ENCODE peak calls at places on chromosomes 2 and 18, in ten cellular contexts. U is breast epithelium; Q is mammary epithelial cell; B is brain microvascular endothelial cell; Z is SK-N-SH; I is sigmoid colon; A is tibial artery; P is HCT116; O is CD4-positive, CD25-positive, alpha-beta regulatory T cell; V is PC-3. C is an unnamed sample.

GRCh38 chr2:177245010-177245422 is 19.5 kb downstream of the NFE2L2 start:
- DNase-seq in V (no peak), Q (no peak), I (no peak), P (peak), Z (no peak), B (peak), O (no peak), A (no peak), U (no peak), C (peak)

GRCh38 chr18:9824474-9824832 is 61.3 kb upstream of the TXNDC2 start:
- DNase-seq in Z (no peak), U (no peak), B (no peak), Q (no peak), P (no peak), V (no peak), I (peak), O (no peak), A (no peak), C (no peak)

GRCh38 chr18:75775121-75775520 is 347.6 kb upstream of the SMIM21 start:
- DNase-seq in V (no peak), O (no peak), A (no peak), I (no peak), Z (no peak), U (no peak), B (no peak), P (no peak), Q (no peak), C (no peak)

GRCh38 chr2:169362346-169363026 is at the start of gene LRP2:
- DNase-seq in I (no peak), P (no peak), Q (peak), Z (peak), U (no peak), O (peak), B (no peak), V (no peak), A (no peak), C (no peak)

GRCh38 chr2:175837046-175837445 is 165.0 kb downstream of the LNPK start:
- DNase-seq in O (no peak), V (peak), B (peak), Q (peak), A (no peak), I (no peak), Z (no peak), P (no peak), U (no peak), C (no peak)

GRCh38 chr18:79400091-79400590 is 4.4 kb downstream of the NFATC1 start:
- DNase-seq in U (peak), P (no peak), Q (no peak), B (no peak), O (peak), I (peak), V (peak), A (peak), Z (no peak), C (peak)

GRCh38 chr2:83055338-83056010 is 1403.6 kb downstream of the SUCLG1 start:
- DNase-seq in U (no peak), I (no peak), O (no peak), P (no peak), Z (no peak), V (peak), B (peak), Q (peak), A (no peak), C (no peak)

GRCh38 chr2:12867888-12868287 is 151.2 kb downstream of the TRIB2 start:
- DNase-seq in Z (no peak), I (no peak), Q (no peak), V (no peak), B (no peak), A (no peak), O (no peak), P (no peak), U (no peak), C (no peak)

GRCh38 chr18:4433762-4434161 is 21.3 kb downstream of the DLGAP1 start:
- DNase-seq in U (no peak), Z (no peak), Q (no peak), O (no peak), A (no peak), B (peak), V (peak), I (no peak), P (no peak), C (peak)

GRCh38 chr2:33216508-33217182 is 259.8 kb upstream of the RASGRP3 start:
- DNase-seq in I (peak), U (no peak), Q (no peak), O (no peak), P (no peak), B (peak), V (no peak), Z (no peak), A (peak), C (no peak)

GRCh38 chr2:88038263-88039105 is 17.1 kb downstream of the KRCC1 start:
- DNase-seq in O (no peak), I (no peak), V (peak), B (peak), U (no peak), Q (peak), A (no peak), Z (no peak), P (no peak), C (peak)

GRCh38 chr2:218291934-218292699 is at the start of gene TMBIM1:
- DNase-seq in P (no peak), A (peak), I (peak), U (peak), Z (no peak), B (peak), V (peak), Q (peak), O (peak), C (peak)

GRCh38 chr18:79545714-79546113 is 133.9 kb upstream of the CTDP1 start:
- DNase-seq in I (no peak), A (no peak), Q (no peak), Z (no peak), O (no peak), U (peak), B (no peak), V (no peak), P (no peak), C (no peak)

GRCh38 chr18:30455741-30456140 is 586.8 kb downstream of the DSC3 start:
- DNase-seq in Q (no peak), I (no peak), P (no peak), U (no peak), V (no peak), B (no peak), O (no peak), A (no peak), Z (no peak), C (no peak)

GRCh38 chr2:234502285-234502918 is 5.5 kb upstream of the ARL4C start:
- DNase-seq in P (peak), Q (peak), O (no peak), Z (no peak), V (peak), A (no peak), I (no peak), B (peak), U (no peak), C (peak)

GRCh38 chr2:127650785-127651380 is 4.9 kb downstream of the GPR17 start:
- DNase-seq in A (no peak), I (no peak), V (no peak), Z (no peak), Q (no peak), U (no peak), B (no peak), P (no peak), O (no peak), C (no peak)

GRCh38 chr2:42568431-42569115 is at the start of gene MTA3:
- DNase-seq in Q (no peak), A (peak), O (peak), I (peak), U (peak), P (no peak), Z (peak), B (peak), V (peak), C (peak)

GRCh38 chr2:40287815-40288214 is 164.1 kb downstream of the SLC8A1 start:
- DNase-seq in Z (no peak), U (no peak), V (no peak), P (no peak), I (no peak), Q (no peak), O (no peak), B (no peak), A (no peak), C (no peak)

GRCh38 chr18:54822872-54823845 is 5.1 kb upstream of the RAB27B start:
- DNase-seq in P (peak), V (peak), U (no peak), Q (peak), I (no peak), Z (no peak), A (no peak), O (no peak), B (peak), C (peak)

GRCh38 chr2:177118636-177119035 is 94.0 kb upstream of the HNRNPA3 start:
- DNase-seq in Q (no peak), O (no peak), I (no peak), P (no peak), B (no peak), A (no peak), Z (no peak), V (no peak), U (no peak), C (no peak)

GRCh38 chr2:2253139-2254016 is 77.7 kb downstream of the MYT1L start:
- DNase-seq in I (no peak), P (no peak), O (no peak), B (no peak), A (no peak), Z (no peak), Q (no peak), U (no peak), V (no peak), C (no peak)

GRCh38 chr18:3836483-3836882 is 386.5 kb downstream of the TGIF1 start:
- DNase-seq in Z (no peak), B (no peak), Q (no peak), I (no peak), A (no peak), O (no peak), U (no peak), P (no peak), V (no peak), C (no peak)

GRCh38 chr18:45505497-45506206 is 109.6 kb upstream of the SLC14A2 start:
- DNase-seq in Z (no peak), A (no peak), I (no peak), P (no peak), O (no peak), U (no peak), Q (no peak), V (no peak), B (no peak), C (no peak)

GRCh38 chr2:28399946-28400345 is 7.3 kb downstream of the FOSL2 start:
- DNase-seq in B (no peak), V (no peak), Z (no peak), U (no peak), O (no peak), Q (no peak), P (no peak), I (no peak), A (no peak), C (no peak)

GRCh38 chr2:197113221-197113831 is 186.8 kb upstream of the PGAP1 start:
- DNase-seq in O (no peak), P (peak), A (no peak), U (no peak), B (no peak), I (no peak), Q (peak), Z (peak), V (peak), C (peak)

GRCh38 chr2:104518256-104518655 is 335.7 kb upstream of the POU3F3 start:
- DNase-seq in Z (no peak), O (no peak), A (no peak), U (no peak), Q (no peak), B (no peak), P (no peak), V (no peak), I (no peak), C (no peak)

GRCh38 chr2:230947908-230948365 is 22.9 kb upstream of the GPR55 start:
- DNase-seq in U (peak), V (no peak), O (no peak), B (no peak), Q (no peak), P (no peak), A (no peak), Z (no peak), I (no peak), C (no peak)

GRCh38 chr2:182014284-182014683 is 28.6 kb downstream of the PPP1R1C start:
- DNase-seq in U (no peak), V (no peak), I (no peak), B (no peak), P (no peak), O (no peak), Q (no peak), A (no peak), Z (no peak), C (no peak)

GRCh38 chr2:38443021-38443541 is 66.0 kb upstream of the ATL2 start:
- DNase-seq in O (no peak), V (no peak), P (peak), U (no peak), Z (no peak), A (no peak), Q (peak), I (peak), B (no peak), C (peak)

GRCh38 chr2:19855528-19856431 is 46.0 kb downstream of the TTC32 start:
- DNase-seq in V (no peak), B (no peak), I (no peak), Z (no peak), U (no peak), Q (no peak), P (no peak), O (no peak), A (no peak), C (no peak)

GRCh38 chr2:15047184-15047583 is 414.7 kb downstream of the LRATD1 start:
- DNase-seq in B (no peak), V (no peak), O (no peak), Q (no peak), I (no peak), P (no peak), Z (no peak), U (no peak), A (no peak), C (no peak)

GRCh38 chr2:59754336-59754735 is 799.1 kb downstream of the BCL11A start:
- DNase-seq in B (no peak), I (no peak), V (no peak), P (no peak), A (no peak), Z (no peak), O (no peak), Q (no peak), U (no peak), C (no peak)

GRCh38 chr2:58970365-58970764 is 729.2 kb upstream of the FANCL start:
- DNase-seq in Z (no peak), O (no peak), U (no peak), A (no peak), I (no peak), V (no peak), B (no peak), Q (no peak), P (no peak), C (no peak)

GRCh38 chr2:37599688-37600525 is 71.5 kb downstream of the CDC42EP3 start:
- DNase-seq in U (no peak), O (peak), B (no peak), A (no peak), V (no peak), P (no peak), Q (no peak), Z (no peak), I (no peak), C (no peak)

GRCh38 chr2:74385396-74385795 is 5.3 kb upstream of the DCTN1 start:
- DNase-seq in P (no peak), V (no peak), O (no peak), U (no peak), Q (no peak), I (no peak), Z (no peak), A (no peak), B (no peak), C (no peak)

DNA sequence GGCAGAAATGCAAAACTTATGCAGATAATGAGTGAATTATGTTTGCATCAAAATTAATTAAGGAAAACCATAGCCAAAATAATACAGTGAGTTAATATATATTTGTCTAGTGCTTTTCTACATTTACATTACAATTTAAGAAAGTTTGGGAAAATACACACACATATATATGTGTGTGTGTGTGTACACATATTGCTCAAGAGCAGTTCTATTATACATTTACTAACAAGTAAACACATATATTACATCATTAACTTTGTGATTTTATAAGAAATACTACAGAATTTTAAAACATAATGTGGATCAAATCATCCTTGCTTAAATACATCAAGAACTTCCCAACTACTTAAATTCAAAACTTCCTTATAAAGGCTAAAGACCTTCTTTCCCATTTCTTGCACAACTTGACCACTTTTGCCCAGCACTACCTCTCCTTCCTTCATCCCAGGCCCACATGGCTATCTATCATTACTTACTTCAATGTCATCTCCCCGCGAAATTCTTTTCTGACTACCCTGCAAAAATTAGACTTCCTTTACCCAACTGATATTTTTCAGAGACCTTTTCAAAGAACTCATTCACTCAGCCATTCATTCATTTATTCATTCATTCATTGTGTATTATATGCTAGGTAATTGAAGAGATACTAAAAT is 68.4 kb downstream of the COL5A2 start:
- DNase-seq in Q (no peak), I (no peak), P (no peak), V (no peak), A (no peak), B (no peak), O (no peak), Z (no peak), U (no peak), C (no peak)
- H3K27ac ChIP-seq in Q (no peak), I (no peak), P (no peak), V (no peak), A (no peak), B (no peak), O (no peak), Z (peak), U (no peak), C (no peak)

DNA sequence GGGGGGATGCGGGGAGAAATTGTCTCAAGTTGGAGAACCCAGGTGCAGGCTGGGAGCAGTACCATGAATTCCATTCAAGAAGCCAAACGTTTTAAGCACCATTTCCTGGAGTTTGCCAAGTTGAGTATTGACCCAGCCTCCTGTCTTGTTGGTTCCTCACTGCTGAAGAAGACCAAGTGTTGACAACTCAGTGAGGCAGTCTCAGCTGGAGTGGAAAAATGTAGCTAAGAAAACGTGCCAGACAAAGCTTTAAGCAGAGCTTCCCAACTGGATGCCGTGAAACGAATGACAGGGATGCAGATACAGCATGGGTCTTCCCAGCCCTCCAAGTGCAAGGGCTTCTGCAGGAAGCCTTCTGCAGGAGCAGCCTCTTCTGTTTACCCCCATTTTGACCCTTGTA is 788 bp upstream of the INPP1 start:
- DNase-seq in A (no peak), Z (no peak), O (no peak), P (no peak), U (no peak), V (no peak), Q (no peak), I (no peak), B (no peak), C (no peak)
- H3K27ac ChIP-seq in A (peak), Z (no peak), O (no peak), P (no peak), U (peak), V (no peak), Q (no peak), I (peak), B (no peak), C (no peak)

GRCh38 chr18:36697905-36698304 is 130.9 kb downstream of the TPGS2 start:
- DNase-seq in A (peak), P (no peak), Z (no peak), I (no peak), Q (peak), V (peak), U (no peak), O (no peak), B (peak), C (no peak)
- H3K27ac ChIP-seq in A (no peak), P (no peak), Z (no peak), I (no peak), Q (no peak), V (peak), U (peak), O (no peak), B (no peak), C (no peak)

GRCh38 chr2:158666969-158667368 is 128.1 kb upstream of the DAPL1 start:
- DNase-seq in Z (no peak), U (no peak), Q (no peak), B (no peak), V (no peak), O (no peak), I (no peak), A (no peak), P (no peak), C (no peak)
- H3K27ac ChIP-seq in Z (no peak), U (peak), Q (no peak), B (no peak), V (no peak), O (no peak), I (no peak), A (no peak), P (no peak), C (no peak)

DNA sequence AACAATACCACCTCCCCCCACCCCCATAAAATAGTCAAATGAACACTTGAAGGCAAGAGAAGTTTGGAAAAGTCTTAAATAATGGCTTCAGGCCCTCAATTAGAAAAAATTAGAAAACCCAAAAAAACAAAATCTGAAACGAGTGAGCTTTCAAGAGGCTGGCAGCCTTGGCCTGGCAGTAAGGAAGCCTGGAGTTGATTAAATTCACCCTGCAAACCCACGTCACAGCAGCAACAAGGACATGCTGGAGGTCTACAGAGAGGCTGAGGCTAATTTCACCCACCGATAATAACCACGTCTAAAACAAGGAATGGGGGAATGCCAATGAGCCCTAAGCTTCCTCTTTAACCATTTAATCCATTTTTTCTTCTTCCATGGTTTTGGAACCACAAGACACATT is 122.7 kb upstream of the SMAD7 start:
- DNase-seq in Q (no peak), A (no peak), U (no peak), O (no peak), B (no peak), V (no peak), I (no peak), P (no peak), Z (no peak), C (no peak)
- H3K27ac ChIP-seq in Q (no peak), A (peak), U (no peak), O (no peak), B (no peak), V (no peak), I (no peak), P (no peak), Z (no peak), C (no peak)

GRCh38 chr2:136232447-136233172 is 114.7 kb upstream of the CXCR4 start:
- DNase-seq in I (no peak), O (no peak), U (no peak), Z (no peak), A (no peak), P (no peak), V (no peak), Q (no peak), B (no peak), C (no peak)
- H3K27ac ChIP-seq in I (no peak), O (no peak), U (no peak), Z (no peak), A (no peak), P (no peak), V (no peak), Q (no peak), B (no peak), C (no peak)

GRCh38 chr18:22482948-22483347 is 65.2 kb upstream of the CTAGE1 start:
- DNase-seq in O (no peak), Z (no peak), A (no peak), B (no peak), I (no peak), U (no peak), P (no peak), Q (no peak), V (no peak), C (no peak)
- H3K27ac ChIP-seq in O (no peak), Z (no peak), A (no peak), B (no peak), I (no peak), U (no peak), P (no peak), Q (no peak), V (no peak), C (no peak)

DNA sequence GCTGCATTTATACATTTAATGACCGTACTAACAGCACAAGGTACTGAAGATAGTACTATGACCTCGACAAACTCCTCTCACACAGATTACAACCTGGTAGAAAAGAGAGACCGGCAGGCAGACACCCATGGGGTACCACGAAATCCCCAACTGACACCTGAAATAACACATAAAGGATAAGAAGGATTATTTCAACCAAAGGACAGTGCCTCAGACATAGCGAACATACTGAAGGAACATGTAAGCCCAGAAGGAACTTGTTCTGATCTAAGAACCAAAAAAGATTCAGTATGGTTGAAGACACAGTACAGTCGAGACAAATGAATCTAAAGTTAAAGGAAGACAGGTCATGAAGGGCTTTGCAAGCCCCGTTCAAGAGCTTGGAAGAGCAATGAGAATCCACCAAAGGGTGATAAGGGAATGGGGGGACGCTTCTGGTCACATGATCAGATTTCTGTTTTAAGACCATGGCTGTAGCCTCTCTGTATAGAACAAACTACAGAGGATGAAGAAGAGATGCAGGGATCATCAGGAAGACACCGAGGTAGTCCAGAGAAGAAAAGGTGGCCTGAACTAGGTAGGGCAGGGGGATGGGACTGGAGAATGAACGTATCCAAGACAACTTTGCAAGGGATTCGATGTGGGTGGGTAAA is 902 bp downstream of the MCFD2 start:
- DNase-seq in Q (peak), V (no peak), O (no peak), I (no peak), Z (peak), B (no peak), A (no peak), U (no peak), P (no peak), C (no peak)
- H3K27ac ChIP-seq in Q (peak), V (peak), O (no peak), I (peak), Z (peak), B (peak), A (peak), U (peak), P (peak), C (peak)

C was measured in A673.